ENCODE peak calls at places on chromosomes 5 and 9, in ten cellular contexts. Z is Peyer's patch; W is HCT116; R is mucosa of descending colon; F is cardiac muscle cell; M is HepG2; A is CD8-positive, alpha-beta T cell; D is stomach; E is heart left ventricle; T is uterus. N is an unnamed sample.
A peak's percentile ranks its signal among the peaks of the same experiment; 100 is the strongest.

GRCh38 chr5:75265731-75266130 is 29.1 kb upstream of the ANKRD31 start:
- DNase-seq in R (no peak), T (no peak), E (no peak), M (peak; percentile 40), F (peak; percentile 55), A (no peak), D (no peak), Z (no peak), W (peak; percentile 37), N (no peak)

GRCh38 chr5:18069790-18070189 is 435.5 kb downstream of the TAF11L14 start:
- DNase-seq in R (no peak), W (no peak), Z (no peak), D (no peak), E (no peak), F (no peak), A (no peak), M (no peak), T (no peak), N (no peak)

GRCh38 chr5:95027775-95028174 is 257.1 kb downstream of the MCTP1 start:
- DNase-seq in A (no peak), T (no peak), E (no peak), R (no peak), Z (no peak), M (no peak), D (no peak), F (no peak), W (no peak), N (no peak)

GRCh38 chr5:179122411-179123108 is 62.4 kb downstream of the ZNF354C start:
- DNase-seq in W (no peak), M (no peak), Z (no peak), T (no peak), A (no peak), E (no peak), D (peak; percentile 9), F (no peak), R (no peak), N (no peak)

GRCh38 chr9:77856615-77857014 is 175.0 kb downstream of the GNAQ start:
- DNase-seq in M (no peak), D (no peak), R (no peak), E (no peak), W (no peak), F (no peak), T (no peak), A (no peak), Z (no peak), N (no peak)

GRCh38 chr5:126195410-126196100 is 227.7 kb upstream of the GRAMD2B start:
- DNase-seq in E (no peak), A (no peak), M (no peak), R (no peak), Z (no peak), T (no peak), F (no peak), D (no peak), W (no peak), N (no peak)

GRCh38 chr5:80147119-80147815 is 108.6 kb downstream of the SERINC5 start:
- DNase-seq in D (no peak), R (no peak), E (no peak), F (no peak), M (no peak), Z (no peak), W (no peak), A (no peak), T (no peak), N (no peak)

GRCh38 chr9:19137282-19137681 is 10.0 kb upstream of the PLIN2 start:
- DNase-seq in E (no peak), F (peak; percentile 48), M (no peak), A (no peak), Z (no peak), W (no peak), R (no peak), D (no peak), T (no peak), N (no peak)

GRCh38 chr5:73619606-73620334 is 6.2 kb upstream of the ARHGEF28 start:
- DNase-seq in R (no peak), E (no peak), Z (no peak), F (no peak), M (no peak), A (no peak), D (no peak), W (no peak), T (no peak), N (no peak)

GRCh38 chr5:77087484-77088291 is 603 bp upstream of the ZBED3 start:
- DNase-seq in A (no peak), M (peak; percentile 56), Z (no peak), D (peak; percentile 66), T (no peak), E (no peak), F (peak; percentile 81), W (no peak), R (peak; percentile 56), N (peak; percentile 41)

DNA sequence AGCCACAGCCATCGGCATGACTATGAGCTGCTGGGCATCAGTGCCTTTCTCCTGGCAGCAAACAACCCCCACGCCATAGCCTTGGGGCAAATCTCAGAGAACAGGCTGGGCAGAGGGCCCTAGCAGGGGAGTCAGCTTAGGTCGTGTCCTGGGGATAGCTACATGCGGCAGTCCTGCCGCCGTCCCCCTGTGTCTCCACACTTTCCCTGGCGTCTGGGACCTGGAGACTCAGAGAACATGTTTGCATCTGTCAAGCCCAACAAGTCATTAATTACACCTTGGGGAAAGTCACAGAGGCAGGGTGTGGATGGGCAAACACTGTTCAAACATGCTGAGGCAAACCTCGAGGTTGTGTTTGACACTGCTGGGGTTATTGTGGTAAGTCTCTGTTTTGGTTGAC is 123.6 kb downstream of the C5orf15 start:
- DNase-seq in E (no peak), W (no peak), D (no peak), R (no peak), A (no peak), M (no peak), F (no peak), T (no peak), Z (no peak), N (no peak)
- H3K4me1 ChIP-seq in E (no peaks in the 10 kb centered on the region), W (no peaks in the 10 kb centered on the region), D (peaks cover 12% of the 10 kb centered on the region), R (no peaks in the 10 kb centered on the region), A (peaks cover 11% of the 10 kb centered on the region), M (no peaks in the 10 kb centered on the region), F (peaks cover 6% of the 10 kb centered on the region), T (no peaks in the 10 kb centered on the region), Z (no peaks in the 10 kb centered on the region), N (peaks cover 2% of the 10 kb centered on the region)

GRCh38 chr5:103255666-103256065 is 2.9 kb upstream of the MACIR start:
- DNase-seq in F (no peak), W (no peak), A (no peak), T (no peak), E (no peak), M (peak; percentile 16), D (no peak), Z (peak; percentile 60), R (peak; percentile 55), N (no peak)

GRCh38 chr5:103258957-103259704 is 568 bp downstream of the MACIR start:
- DNase-seq in D (peak; percentile 64), E (peak; percentile 82), Z (peak; percentile 83), M (peak; percentile 16), W (no peak), F (peak; percentile 40), R (peak; percentile 82), A (peak; percentile 65), T (peak; percentile 30), N (peak; percentile 69)

GRCh38 chr5:103254921-103255320 is 3.6 kb upstream of the MACIR start:
- DNase-seq in R (no peak), E (no peak), T (no peak), A (no peak), W (no peak), F (no peak), D (no peak), Z (no peak), M (no peak), N (no peak)

GRCh38 chr5:103258368-103258956 is at the start of gene MACIR:
- DNase-seq in W (peak; percentile 94), E (peak; percentile 99), D (peak; percentile 97), T (peak; percentile 96), F (peak; percentile 99), M (peak; percentile 69), Z (peak; percentile 98), R (peak; percentile 98), A (peak; percentile 94), N (peak; percentile 99)

DNA sequence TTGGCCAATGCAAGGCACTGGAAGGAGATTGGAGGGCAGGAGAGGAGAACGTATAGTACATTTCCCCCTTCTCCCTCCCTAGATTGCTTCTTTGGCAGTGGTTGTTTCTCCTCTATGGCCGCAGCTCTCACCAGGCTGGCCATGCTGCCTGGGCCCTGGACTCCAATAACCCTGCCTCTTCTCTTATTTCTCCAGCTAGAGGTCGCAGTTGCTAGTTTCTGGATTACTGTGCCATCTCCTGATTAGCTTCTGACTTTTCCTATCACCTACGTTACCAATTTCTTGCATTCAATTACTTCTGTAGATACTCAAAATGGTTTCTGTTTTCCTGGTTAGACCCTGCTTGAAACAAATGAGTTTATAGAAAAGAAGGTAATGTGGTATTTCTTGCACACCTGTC is 2.4 kb upstream of the MACIR start:
- DNase-seq in F (no peak), W (no peak), Z (no peak), R (no peak), D (no peak), E (no peak), T (no peak), A (no peak), M (peak; percentile 22), N (no peak)
- TF ChIP-seq CTCF in F (peak; percentile 11), W (peak; percentile 44), Z (no peak), R (no peak), D (no peak), E (no peak), T (no peak), A (no peak), M (peak; percentile 62), N (no peak)

GRCh38 chr5:140205216-140205615 is 30.2 kb downstream of the CYSTM1 start:
- DNase-seq in W (no peak), T (no peak), M (no peak), E (no peak), D (no peak), R (no peak), F (peak; percentile 30), Z (no peak), A (no peak), N (no peak)
- H3K4me1 ChIP-seq in W (peaks cover 50% of the 10 kb centered on the region), T (no peaks in the 10 kb centered on the region), M (peaks cover 27% of the 10 kb centered on the region), E (peaks cover 28% of the 10 kb centered on the region), D (peaks cover 58% of the 10 kb centered on the region), R (no peaks in the 10 kb centered on the region), F (no peaks in the 10 kb centered on the region), Z (peaks cover 7% of the 10 kb centered on the region), A (no peaks in the 10 kb centered on the region), N (no peaks in the 10 kb centered on the region)

GRCh38 chr5:114018178-114018577 is 343.7 kb upstream of the KCNN2 start:
- DNase-seq in A (no peak), F (no peak), T (no peak), D (no peak), R (no peak), M (peak; percentile 1), W (no peak), Z (no peak), E (no peak), N (no peak)
- TF ChIP-seq CTCF in A (no peak), F (no peak), T (no peak), D (no peak), R (no peak), M (peak; percentile 34), W (peak; percentile 42), Z (no peak), E (peak; percentile 28), N (peak; percentile 9)

DNA sequence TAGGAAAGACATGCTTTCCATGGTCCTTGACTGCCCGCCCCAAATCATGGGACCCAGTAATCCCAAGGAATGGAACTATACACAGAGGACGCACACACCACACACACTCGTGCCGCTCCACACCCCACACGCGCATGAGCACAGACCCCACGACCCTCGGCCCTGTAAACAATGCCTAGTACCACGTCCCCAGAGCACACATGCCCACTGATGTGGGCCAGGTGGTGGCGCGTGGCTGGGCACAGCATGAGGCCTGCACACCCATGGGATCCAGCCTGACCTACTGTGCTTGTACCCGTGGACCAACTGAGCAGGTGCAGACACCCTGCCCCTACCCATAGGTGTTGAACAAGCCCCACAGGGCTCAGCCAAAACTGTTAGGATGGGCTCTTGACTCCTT is 739 bp downstream of the DBH start:
- DNase-seq in M (no peak), T (no peak), F (no peak), A (no peak), W (no peak), D (no peak), R (no peak), Z (no peak), E (no peak), N (no peak)
- H3K4me1 ChIP-seq in M (no peaks in the 10 kb centered on the region), T (no peaks in the 10 kb centered on the region), F (no peaks in the 10 kb centered on the region), A (no peaks in the 10 kb centered on the region), W (no peaks in the 10 kb centered on the region), D (no peaks in the 10 kb centered on the region), R (no peaks in the 10 kb centered on the region), Z (no peaks in the 10 kb centered on the region), E (no peaks in the 10 kb centered on the region), N (no peaks in the 10 kb centered on the region)

N was measured in right lobe of liver.